ENCODE peak calls at places on chromosomes 16 and 17, in nine cellular contexts. J, U, S, R, H, E, Y, N and Z are unnamed samples.

GRCh38 chr16:84004442-84004841 is 36.4 kb downstream of the NECAB2 start:
- DNase-seq in U (no peak), Y (no peak), J (no peak), N (no peak), E (no peak), H (no peak), R (no peak), S (no peak), Z (no peak)

GRCh38 chr16:76976756-76977155 is 214.2 kb upstream of the MON1B start:
- DNase-seq in U (no peak), Y (no peak), S (no peak), N (no peak), E (no peak), J (no peak), R (no peak), H (no peak), Z (no peak)

GRCh38 chr17:76497979-76498885 is 3.0 kb downstream of the RHBDF2 start:
- DNase-seq in H (peak; percentile 88), U (peak; percentile 91), R (peak; percentile 90), S (no peak), J (peak; percentile 89), E (peak; percentile 65), Y (peak; percentile 96), N (no peak), Z (peak; percentile 60)

GRCh38 chr16:85910854-85911247 is 11.9 kb downstream of the IRF8 start:
- DNase-seq in S (no peak), N (no peak), H (no peak), U (no peak), R (no peak), J (no peak), Y (peak; percentile 34), E (no peak), Z (no peak)

GRCh38 chr17:7910281-7910680 is 5.8 kb downstream of the RNF227 start:
- DNase-seq in E (no peak), J (no peak), N (no peak), U (no peak), H (no peak), Y (no peak), S (no peak), R (no peak), Z (no peak)

GRCh38 chr17:35057332-35057915 is 6.1 kb downstream of the RFFL start:
- DNase-seq in N (no peak), J (no peak), E (no peak), H (no peak), U (no peak), R (no peak), S (no peak), Y (no peak), Z (no peak)

GRCh38 chr16:67244387-67245188 is 2.7 kb downstream of the FHOD1 start:
- DNase-seq in U (peak; percentile 98), Y (peak; percentile 95), H (peak; percentile 86), N (peak; percentile 64), E (no peak), J (peak; percentile 53), S (peak; percentile 79), R (peak; percentile 89), Z (peak; percentile 61)

GRCh38 chr16:80369559-80369958 is 171.2 kb upstream of the DYNLRB2 start:
- DNase-seq in J (peak; percentile 37), R (peak; percentile 43), N (no peak), E (peak; percentile 70), Y (no peak), U (peak; percentile 78), S (no peak), H (peak; percentile 9), Z (peak; percentile 52)

GRCh38 chr16:35741546-35741945 is 2282.1 kb downstream of the TP53TG3F start:
- DNase-seq in H (no peak), J (no peak), U (no peak), S (no peak), E (no peak), Y (no peak), R (no peak), N (no peak), Z (no peak)

GRCh38 chr16:16083421-16084156 is 134.2 kb downstream of the ABCC1 start:
- DNase-seq in R (peak; percentile 25), H (no peak), N (no peak), Y (no peak), E (no peak), S (no peak), J (no peak), U (peak; percentile 9), Z (no peak)

GRCh38 chr17:50887705-50888245 is 21.6 kb upstream of the TOB1 start:
- DNase-seq in Y (no peak), N (no peak), E (no peak), S (no peak), H (no peak), U (no peak), R (no peak), J (no peak), Z (no peak)

GRCh38 chr16:54326266-54326662 is 39.7 kb upstream of the IRX3 start:
- DNase-seq in Y (no peak), S (no peak), J (no peak), N (no peak), U (peak; percentile 70), H (no peak), E (no peak), R (peak; percentile 23), Z (no peak)

GRCh38 chr17:1834378-1835149 is 4.8 kb downstream of the RPA1 start:
- DNase-seq in H (no peak), J (no peak), U (no peak), S (no peak), N (no peak), Y (no peak), E (no peak), R (no peak), Z (peak; percentile 10)

GRCh38 chr17:69945698-69946185 is 129.3 kb upstream of the KCNJ16 start:
- DNase-seq in E (no peak), J (no peak), U (peak; percentile 14), S (no peak), R (no peak), N (no peak), H (peak; percentile 10), Y (no peak), Z (no peak)

GRCh38 chr16:67311607-67312449 is 14.7 kb downstream of the KCTD19 start:
- DNase-seq in E (no peak), U (peak; percentile 99), R (peak; percentile 97), N (no peak), H (peak; percentile 31), S (no peak), J (no peak), Y (no peak), Z (no peak)

GRCh38 chr17:30472238-30472890 is 4.8 kb upstream of the GOSR1 start:
- DNase-seq in Y (no peak), U (no peak), S (no peak), N (no peak), R (peak; percentile 59), J (no peak), E (no peak), H (no peak), Z (no peak)
- H3K4me3 ChIP-seq in Y (no peak overlapping the region), U (no peak overlapping the region), S (no peak overlapping the region), N (no peak overlapping the region), R (no peak overlapping the region), J (no peak overlapping the region), E (no peak overlapping the region), H (no peak overlapping the region), Z (no peak overlapping the region)

DNA sequence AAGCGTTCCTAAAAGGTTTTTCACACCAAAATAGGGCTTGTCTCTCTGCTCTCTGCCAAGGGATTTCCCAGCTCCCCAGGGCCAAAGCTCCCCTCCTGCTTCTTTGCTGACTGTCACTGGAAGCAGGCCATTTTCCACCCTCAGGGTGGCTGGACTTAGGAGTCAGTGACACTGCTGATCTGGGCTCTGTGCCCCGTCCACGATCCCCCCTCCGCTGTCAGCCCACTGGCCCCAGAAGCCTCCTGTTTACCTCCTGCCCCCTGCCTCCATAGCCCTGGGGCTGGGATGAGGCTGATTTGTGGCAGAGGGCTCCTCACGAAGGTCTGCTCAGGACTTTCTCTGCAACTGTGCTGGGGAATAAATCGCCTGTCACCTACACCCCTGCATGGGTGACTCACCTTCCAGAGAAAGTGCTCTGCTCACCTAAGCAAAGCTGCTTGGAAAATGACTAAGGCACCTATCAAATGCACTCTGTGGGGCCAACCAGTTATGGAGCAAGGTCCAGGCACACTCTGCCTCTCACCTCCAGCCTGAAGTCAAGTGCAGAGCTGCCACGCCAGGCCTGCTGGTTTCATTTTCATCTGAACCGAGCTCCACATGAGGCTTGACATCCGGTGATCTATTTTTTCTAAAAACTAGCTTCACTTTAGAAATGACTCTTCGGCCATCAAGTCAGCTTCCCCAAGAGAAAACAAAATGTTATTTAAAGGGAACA is 4.9 kb downstream of the MAP3K14 start:
- DNase-seq in H (peak; percentile 66), J (peak; percentile 92), R (no peak), U (peak; percentile 67), E (no peak), S (peak; percentile 51), Y (peak; percentile 88), N (peak; percentile 45), Z (peak; percentile 99)
- H3K27ac ChIP-seq in H (peak overlapping the region; percentile 98), J (peak overlapping the region; percentile 93), R (peak overlapping the region; percentile 26), U (peak overlapping the region; percentile 68), E (no peak overlapping the region), S (peak overlapping the region; percentile 80), Y (peak overlapping the region; percentile 96), N (peak overlapping the region; percentile 69), Z (peak overlapping the region; percentile 93)

GRCh38 chr17:18234853-18235380 is 9.5 kb downstream of the LLGL1 start:
- DNase-seq in R (no peak), E (no peak), U (no peak), S (no peak), J (no peak), H (no peak), N (no peak), Y (no peak), Z (no peak)
- H3K36me3 ChIP-seq in R (peaks cover 19% of the 10 kb centered on the region), E (peaks cover 3% of the 10 kb centered on the region), U (no peaks in the 10 kb centered on the region), S (peaks cover 40% of the 10 kb centered on the region), J (no peaks in the 10 kb centered on the region), H (no peaks in the 10 kb centered on the region), N (peaks cover 6% of the 10 kb centered on the region), Y (peaks cover 7% of the 10 kb centered on the region), Z (no peaks in the 10 kb centered on the region)

GRCh38 chr17:42563543-42563942 is 1.6 kb downstream of the COASY start:
- DNase-seq in R (no peak), J (peak; percentile 78), U (peak; percentile 40), Y (peak; percentile 59), N (no peak), H (no peak), S (no peak), E (no peak), Z (peak; percentile 79)

GRCh38 chr17:42564815-42565522 is 1.9 kb upstream of the MLX start:
- DNase-seq in U (no peak), J (no peak), N (no peak), E (no peak), H (no peak), S (no peak), R (no peak), Y (peak; percentile 69), Z (no peak)

GRCh38 chr17:42562845-42563509 is 1.0 kb downstream of the COASY start:
- DNase-seq in J (peak; percentile 42), R (peak; percentile 58), U (no peak), H (no peak), Y (peak; percentile 80), S (no peak), N (no peak), E (no peak), Z (no peak)

GRCh38 chr17:42565523-42566214 is 1.2 kb upstream of the MLX start:
- DNase-seq in R (no peak), J (no peak), H (no peak), E (no peak), N (no peak), Y (peak; percentile 70), U (no peak), S (no peak), Z (no peak)

DNA sequence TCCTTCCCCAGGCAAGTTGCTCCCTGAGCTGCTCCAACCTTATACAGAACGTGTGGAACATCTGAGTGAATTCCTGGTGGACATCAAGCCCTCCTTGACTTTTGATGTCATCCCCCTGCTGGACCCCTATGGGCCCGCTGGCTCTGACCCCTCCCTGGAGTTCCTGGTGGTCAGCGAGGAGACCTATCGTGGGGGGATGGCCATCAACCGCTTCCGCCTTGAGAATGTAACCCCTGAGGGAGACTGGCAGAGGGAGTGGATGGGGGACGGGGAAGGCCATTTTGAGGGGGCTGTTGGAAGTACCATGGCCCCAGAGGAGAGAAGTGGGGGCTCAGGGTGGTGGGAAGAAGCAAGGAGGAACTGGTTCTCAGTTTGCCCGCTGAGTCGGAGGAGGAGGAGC is 2.0 kb downstream of the COASY start:
- DNase-seq in E (no peak), Y (peak; percentile 69), U (no peak), J (no peak), S (no peak), N (no peak), H (no peak), R (no peak), Z (no peak)
- H3K4me3 ChIP-seq in E (no peak overlapping the region), Y (peak overlapping the region; percentile 94), U (peak overlapping the region; percentile 92), J (no peak overlapping the region), S (no peak overlapping the region), N (no peak overlapping the region), H (no peak overlapping the region), R (no peak overlapping the region), Z (no peak overlapping the region)